ENCODE peak calls at places on chromosomes 2 and 18, in six cellular contexts. V is aorta, G is A673, S is pancreas, W is GM12878, T is A549. C is an unnamed sample.

GRCh38 chr2:183284606-183285005 is 160.4 kb downstream of the NUP35 start:
- DNase-seq in G (peak; percentile 89), V (no peak), S (no peak), W (no peak), T (peak; percentile 20), C (peak; percentile 51)

GRCh38 chr2:10279946-10280463 is 22.7 kb upstream of the HPCAL1 start:
- DNase-seq in S (no peak), G (no peak), T (no peak), V (peak; percentile 36), W (no peak), C (no peak)

GRCh38 chr2:15727396-15728246 is 136.0 kb downstream of the DDX1 start:
- DNase-seq in V (no peak), S (no peak), G (no peak), W (no peak), T (no peak), C (no peak)

GRCh38 chr2:64540615-64541014 is 16.5 kb downstream of the AFTPH start:
- DNase-seq in G (no peak), W (no peak), T (no peak), V (no peak), S (no peak), C (no peak)

GRCh38 chr2:46985512-46985911 is 69.9 kb upstream of the MCFD2 start:
- DNase-seq in G (no peak), W (no peak), T (peak; percentile 41), V (peak; percentile 76), S (no peak), C (no peak)

GRCh38 chr18:43571078-43571689 is 293.9 kb upstream of the SYT4 start:
- DNase-seq in W (no peak), V (no peak), S (no peak), T (peak; percentile 33), G (peak; percentile 84), C (peak; percentile 90)

GRCh38 chr2:124320072-124320471 is 295.0 kb downstream of the CNTNAP5 start:
- DNase-seq in V (no peak), T (no peak), W (no peak), G (no peak), S (no peak), C (no peak)

GRCh38 chr2:36792947-36793346 is 96.4 kb downstream of the VIT start:
- DNase-seq in T (no peak), W (no peak), G (no peak), V (no peak), S (no peak), C (no peak)

GRCh38 chr2:140376686-140377085 is 1596.5 kb upstream of the NXPH2 start:
- DNase-seq in S (no peak), W (no peak), V (no peak), G (no peak), T (no peak), C (no peak)

DNA sequence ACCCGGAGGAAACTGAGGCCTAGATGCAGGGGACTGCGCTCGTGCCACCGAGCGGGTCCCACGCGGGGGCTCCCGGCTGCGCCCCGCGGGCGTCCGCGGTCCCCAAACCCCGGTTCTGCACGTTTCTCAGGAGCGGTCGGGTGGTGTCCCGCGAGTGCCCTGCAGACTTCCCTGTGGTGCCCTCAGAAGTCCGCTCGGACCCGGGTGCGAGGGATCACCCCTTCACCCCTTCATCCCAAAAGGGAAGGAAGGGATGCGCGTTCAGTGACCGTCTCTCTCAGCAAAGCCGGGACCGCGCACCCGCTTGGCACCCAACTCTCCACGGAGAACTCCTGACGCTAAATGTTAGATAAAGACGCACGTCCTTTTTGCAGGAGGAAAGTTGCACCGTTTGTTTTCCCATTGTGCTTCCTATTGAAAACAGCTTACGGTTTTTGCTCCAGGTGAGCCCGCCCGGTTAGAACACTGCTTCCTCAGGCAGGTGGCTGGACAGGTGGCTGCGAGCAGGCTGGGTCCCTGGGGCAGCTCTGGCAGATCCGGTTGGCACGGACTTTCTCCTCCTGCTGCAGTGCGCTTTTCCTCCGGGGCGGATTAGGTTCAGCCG is 779 bp downstream of the DGKD start:
- DNase-seq in V (no peak), S (peak; percentile 40), T (no peak), W (no peak), G (no peak), C (no peak)
- H3K27ac ChIP-seq in V (no peak overlapping the region), S (no peak overlapping the region), T (peak overlapping the region; percentile 91), W (peak overlapping the region; percentile 33), G (peak overlapping the region; percentile 39), C (no peak overlapping the region)

DNA sequence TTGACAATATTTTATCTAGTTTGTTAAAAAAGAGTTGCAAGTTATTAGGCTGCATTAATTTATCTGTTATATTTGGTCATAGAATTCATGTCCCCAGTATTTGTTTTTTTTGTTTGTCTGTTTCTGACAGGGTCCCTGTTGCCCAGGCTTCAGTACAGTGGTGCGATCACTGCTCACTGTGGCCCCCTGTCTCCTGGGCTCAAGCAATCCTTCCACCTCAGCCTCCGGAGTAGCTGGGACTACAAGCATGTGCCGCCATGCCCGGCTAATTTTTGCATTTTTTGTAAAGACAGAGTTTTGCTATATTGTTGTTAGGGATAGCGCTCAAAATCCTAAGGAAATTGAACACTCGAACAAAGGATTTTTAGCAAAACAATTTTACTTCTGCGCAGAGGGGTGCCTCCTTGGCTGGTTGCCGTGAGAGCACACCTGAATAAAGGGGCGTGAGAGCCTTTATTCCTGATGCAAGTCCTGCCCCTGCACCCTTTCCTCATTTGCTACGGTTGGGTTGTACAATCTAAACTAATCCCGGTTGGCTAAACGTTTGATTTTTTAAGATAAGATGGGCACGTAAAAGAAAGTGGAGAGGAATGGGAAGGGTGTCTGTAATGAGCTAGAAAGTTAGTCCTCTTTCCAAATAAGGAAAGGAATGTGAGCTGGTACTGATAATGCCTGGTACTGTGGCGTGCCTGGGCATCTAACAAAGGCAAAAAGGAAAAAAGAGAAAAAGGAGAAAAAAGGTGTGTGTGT is 65.5 kb downstream of the COMMD1 start:
- DNase-seq in V (no peak), T (no peak), S (no peak), G (no peak), W (no peak), C (no peak)
- H3K27ac ChIP-seq in V (peak overlapping the region; percentile 58), T (no peak overlapping the region), S (no peak overlapping the region), G (no peak overlapping the region), W (no peak overlapping the region), C (no peak overlapping the region)

GRCh38 chr18:48902023-48902855 is 48.5 kb downstream of the SMAD7 start:
- DNase-seq in S (peak; percentile 75), G (peak; percentile 87), V (peak; percentile 98), T (peak; percentile 84), W (no peak), C (no peak)
- H3K27ac ChIP-seq in S (peak overlapping the region; percentile 76), G (peak overlapping the region; percentile 62), V (peak overlapping the region; percentile 80), T (peak overlapping the region; percentile 93), W (no peak overlapping the region), C (no peak overlapping the region)

GRCh38 chr2:162623888-162624287 is 214.7 kb downstream of the KCNH7 start:
- DNase-seq in T (no peak), S (no peak), G (no peak), V (no peak), W (no peak), C (no peak)
- H3K27ac ChIP-seq in T (no peak overlapping the region), S (no peak overlapping the region), G (no peak overlapping the region), V (no peak overlapping the region), W (no peak overlapping the region), C (no peak overlapping the region)

DNA sequence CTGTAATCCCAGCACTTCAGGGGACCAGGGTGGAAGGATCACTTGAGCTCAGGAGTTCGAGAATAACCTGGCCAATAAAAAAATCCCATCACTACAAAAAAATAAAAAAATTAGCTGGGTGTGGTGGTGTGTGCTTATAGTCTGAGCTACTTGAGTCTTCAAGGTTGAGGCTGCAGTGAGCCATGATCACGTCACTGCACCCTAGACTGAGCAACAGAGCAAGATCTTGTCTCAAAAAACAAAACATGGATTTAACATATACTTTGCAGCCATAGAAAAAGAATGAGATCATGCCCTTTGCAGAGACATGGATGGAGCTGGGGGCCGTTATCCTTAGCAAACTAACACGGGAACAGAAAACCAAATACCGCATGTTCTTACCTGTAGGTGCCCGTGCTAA is 22.2 kb downstream of the SH2D6 start:
- DNase-seq in W (no peak), S (no peak), V (no peak), T (no peak), G (no peak), C (no peak)
- H3K27ac ChIP-seq in W (no peak overlapping the region), S (no peak overlapping the region), V (no peak overlapping the region), T (peak overlapping the region; percentile 91), G (no peak overlapping the region), C (no peak overlapping the region)

DNA sequence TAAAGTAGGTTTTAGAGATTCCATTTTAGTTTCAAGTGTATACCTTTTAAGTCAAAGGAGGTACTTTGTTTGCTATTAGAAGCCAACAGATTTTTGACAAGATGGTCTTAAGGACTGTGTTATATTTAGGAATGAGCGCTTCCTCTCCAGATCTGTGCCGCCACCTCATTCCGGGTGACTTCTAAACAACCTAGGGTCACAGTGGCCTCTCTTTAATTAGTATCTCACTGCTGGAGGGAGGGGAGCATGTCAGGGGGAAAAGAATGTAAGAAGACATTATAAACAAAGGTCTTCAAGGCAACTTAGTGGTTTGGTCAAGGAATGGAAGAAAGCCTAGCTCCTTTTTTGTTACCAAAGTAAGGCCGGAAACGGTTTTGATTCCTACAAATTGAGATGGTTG is 67.0 kb downstream of the RBMS1 start:
- DNase-seq in T (no peak), W (no peak), V (no peak), G (peak; percentile 41), S (no peak), C (no peak)
- H3K27ac ChIP-seq in T (no peak overlapping the region), W (no peak overlapping the region), V (no peak overlapping the region), G (peak overlapping the region; percentile 90), S (no peak overlapping the region), C (peak overlapping the region; percentile 95)

GRCh38 chr2:26704441-26704977 is 12.0 kb downstream of the KCNK3 start:
- DNase-seq in W (no peak), G (no peak), S (no peak), T (no peak), V (no peak), C (no peak)

GRCh38 chr2:26700078-26700477 is 7.6 kb downstream of the KCNK3 start:
- DNase-seq in S (no peak), V (no peak), G (no peak), W (no peak), T (no peak), C (no peak)

GRCh38 chr2:26702025-26702424 is 9.5 kb downstream of the KCNK3 start:
- DNase-seq in T (no peak), G (no peak), V (no peak), W (no peak), S (no peak), C (no peak)

GRCh38 chr2:26705126-26705525 is 12.6 kb downstream of the KCNK3 start:
- DNase-seq in S (no peak), G (no peak), T (no peak), V (no peak), W (no peak), C (no peak)

GRCh38 chr2:26701596-26701995 is 9.1 kb downstream of the KCNK3 start:
- DNase-seq in G (no peak), W (no peak), T (no peak), V (no peak), S (no peak), C (no peak)
- H3K27ac ChIP-seq in G (no peak overlapping the region), W (no peak overlapping the region), T (no peak overlapping the region), V (no peak overlapping the region), S (peak overlapping the region; percentile 1), C (no peak overlapping the region)

DNA sequence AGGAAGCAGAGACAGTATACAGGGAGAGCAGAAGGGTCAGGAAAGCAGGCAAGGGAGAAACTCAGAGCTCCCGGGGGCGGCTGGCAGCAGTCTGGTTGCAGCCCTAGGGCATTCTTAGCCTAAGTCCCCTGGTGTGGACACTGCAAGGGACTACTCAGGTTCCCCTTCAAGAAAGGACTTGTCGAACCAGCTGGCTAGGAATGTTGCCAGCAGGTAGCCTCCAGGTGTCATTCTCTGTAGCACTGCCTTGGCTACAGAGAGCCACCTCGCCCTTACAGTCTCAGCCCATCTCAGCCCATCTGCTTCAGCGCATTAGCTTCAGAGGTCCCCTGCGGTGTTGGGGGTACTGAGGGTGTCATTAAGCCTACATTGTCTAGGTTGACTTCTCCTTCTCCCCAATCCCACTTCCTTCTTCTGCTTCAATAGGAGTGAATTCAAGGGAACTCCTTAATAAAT is 11.3 kb upstream of the TMSB10 start:
- DNase-seq in V (no peak), S (no peak), G (no peak), T (no peak), W (no peak), C (no peak)
- H3K27ac ChIP-seq in V (no peak overlapping the region), S (no peak overlapping the region), G (no peak overlapping the region), T (no peak overlapping the region), W (no peak overlapping the region), C (no peak overlapping the region)